ENCODE peak calls at places on chromosome 12, in eight cellular contexts. G is tibial nerve; M is AG10803; Q is activated naive CD4-positive, alpha-beta T cell treated with anti-CD3 and anti-CD28 coated beads, Interleukin-2, amount 50 U/mL, for 16 hours; D is EL; Z is activated T-helper 2 cell treated with anti-CD3 and anti-CD28 coated beads, Interferon-gamma antibody, Interleukin-2, Interleukin-4, amounts not matched to agents 10 μg/mL and 5 μg/mL and 100 μg/mL, durations not matched to agents 14 hours and 24 hours and 36 hours; X is HTR-8/SVneo; C is mesothelial cell of epicardium. U is an unnamed sample.

GRCh38 chr12:6295187-6295811 is 15.2 kb upstream of the PLEKHG6 start:
- DNase-seq in X (peak), Q (no peak), M (peak), C (no peak), D (peak), G (no peak), Z (no peak), U (no peak)

GRCh38 chr12:70581199-70581598 is 56.0 kb downstream of the PTPRB start:
- DNase-seq in X (no peak), C (no peak), D (no peak), M (no peak), G (no peak), Z (no peak), Q (no peak), U (no peak)

GRCh38 chr12:26668230-26668629 is 164.8 kb downstream of the ITPR2 start:
- DNase-seq in M (no peak), G (no peak), Q (no peak), D (no peak), X (no peak), Z (no peak), C (no peak), U (no peak)

GRCh38 chr12:118136559-118137003 is 657 bp downstream of the PEBP1 start:
- DNase-seq in G (peak), M (peak), D (peak), C (peak), Q (peak), X (peak), Z (peak), U (peak)

GRCh38 chr12:65895759-65896656 is 71.7 kb downstream of the HMGA2 start:
- DNase-seq in Q (no peak), D (peak), M (no peak), C (no peak), Z (no peak), X (no peak), G (no peak), U (no peak)

GRCh38 chr12:54439521-54440255 is 20.6 kb upstream of the ITGA5 start:
- DNase-seq in C (no peak), G (no peak), Q (no peak), X (peak), M (peak), D (peak), Z (no peak), U (no peak)

GRCh38 chr12:105099355-105099754 is 8.2 kb upstream of the WASHC4 start:
- DNase-seq in Z (no peak), D (no peak), X (no peak), M (no peak), C (no peak), Q (no peak), G (no peak), U (no peak)

GRCh38 chr12:52058631-52059324 is 7.5 kb downstream of the NR4A1 start:
- DNase-seq in C (no peak), Z (no peak), Q (no peak), D (no peak), G (no peak), X (no peak), M (no peak), U (no peak)

GRCh38 chr12:34602213-34602940 is 580.1 kb downstream of the ALG10 start:
- DNase-seq in M (no peak), D (no peak), Q (peak), G (no peak), Z (no peak), C (no peak), X (no peak), U (no peak)

GRCh38 chr12:132084681-132085635 is 59.2 kb downstream of the DDX51 start:
- DNase-seq in Z (peak), Q (peak), C (no peak), M (peak), X (peak), D (peak), G (peak), U (peak)

GRCh38 chr12:99600388-99600787 is 47.2 kb upstream of the GARIN6 start:
- DNase-seq in M (no peak), X (no peak), Z (no peak), D (no peak), G (no peak), Q (no peak), C (no peak), U (no peak)

GRCh38 chr12:3998968-3999792 is 126.0 kb upstream of the PARP11 start:
- DNase-seq in M (no peak), G (no peak), D (no peak), Q (no peak), Z (no peak), X (no peak), C (peak), U (no peak)

GRCh38 chr12:53169644-53170043 is 10.9 kb upstream of the ZNF740 start:
- DNase-seq in X (no peak), M (no peak), G (no peak), C (no peak), Q (no peak), Z (no peak), D (no peak), U (no peak)

GRCh38 chr12:78088391-78088832 is 257.7 kb downstream of the NAV3 start:
- DNase-seq in C (no peak), G (no peak), M (peak), D (peak), Z (no peak), Q (no peak), X (no peak), U (no peak)

GRCh38 chr12:24111591-24111990 is 162.1 kb upstream of the SOX5 start:
- DNase-seq in G (no peak), Z (no peak), C (no peak), M (no peak), X (no peak), D (peak), Q (no peak), U (no peak)

GRCh38 chr12:19553177-19553576 is 113.9 kb downstream of the AEBP2 start:
- DNase-seq in G (no peak), D (no peak), M (no peak), C (no peak), X (no peak), Z (no peak), Q (no peak), U (no peak)

GRCh38 chr12:11623382-11623781 is 26.1 kb upstream of the ETV6 start:
- DNase-seq in M (peak), D (no peak), X (no peak), C (no peak), G (no peak), Q (no peak), Z (no peak), U (no peak)

GRCh38 chr12:119693006-119693405 is 25.1 kb downstream of the PRKAB1 start:
- DNase-seq in Q (no peak), C (no peak), Z (no peak), G (peak), X (peak), D (peak), M (peak), U (no peak)

GRCh38 chr12:112716099-112717093 is 75.2 kb upstream of the RPH3A start:
- DNase-seq in Z (no peak), X (peak), M (no peak), Q (no peak), C (no peak), G (no peak), D (no peak), U (no peak)

GRCh38 chr12:85765443-85765842 is 70.8 kb downstream of the RASSF9 start:
- DNase-seq in Z (no peak), Q (no peak), D (no peak), C (no peak), G (no peak), M (no peak), X (no peak), U (no peak)

GRCh38 chr12:45893240-45893639 is 97.1 kb downstream of the SCAF11 start:
- DNase-seq in D (peak), Z (no peak), Q (no peak), C (no peak), M (peak), X (no peak), G (no peak), U (no peak)

GRCh38 chr12:9702239-9702638 is 30.7 kb downstream of the CLECL1 start:
- DNase-seq in M (no peak), C (no peak), D (no peak), X (no peak), G (no peak), Z (peak), Q (peak), U (no peak)

GRCh38 chr12:116980083-116980482 is 69.3 kb downstream of the FBXW8 start:
- DNase-seq in M (no peak), C (no peak), Z (no peak), D (no peak), G (no peak), Q (no peak), X (no peak), U (no peak)

GRCh38 chr12:56775638-56776037 is 12.5 kb downstream of the HSD17B6 start:
- DNase-seq in Q (no peak), D (no peak), G (no peak), C (no peak), X (no peak), Z (no peak), M (peak), U (no peak)

GRCh38 chr12:132357623-132358186 is 28.3 kb upstream of the GALNT9 start:
- DNase-seq in D (no peak), X (no peak), Q (peak), Z (no peak), C (no peak), G (no peak), M (no peak), U (no peak)

GRCh38 chr12:39427360-39427808 is 15.5 kb downstream of the KIF21A start:
- DNase-seq in C (no peak), G (no peak), M (peak), Q (no peak), D (peak), X (no peak), Z (no peak), U (no peak)

GRCh38 chr12:24113701-24114100 is 164.2 kb upstream of the SOX5 start:
- DNase-seq in C (no peak), Z (no peak), D (no peak), G (no peak), M (no peak), Q (no peak), X (no peak), U (no peak)

GRCh38 chr12:77299910-77300772 is 234.8 kb upstream of the E2F7 start:
- DNase-seq in C (no peak), Z (no peak), X (peak), G (no peak), M (peak), D (peak), Q (no peak), U (no peak)

GRCh38 chr12:129675947-129676346 is 227.9 kb downstream of the TMEM132D start:
- DNase-seq in X (no peak), Q (no peak), C (no peak), D (no peak), M (no peak), Z (no peak), G (no peak), U (no peak)

GRCh38 chr12:50614167-50614762 is 109.5 kb downstream of the DIP2B start:
- DNase-seq in G (no peak), Q (no peak), C (no peak), D (peak), M (peak), Z (no peak), X (peak), U (no peak)

GRCh38 chr12:16184691-16185090 is 92.8 kb downstream of the SLC15A5 start:
- DNase-seq in Q (no peak), Z (no peak), C (no peak), G (no peak), M (no peak), X (no peak), D (no peak), U (no peak)

GRCh38 chr12:47277972-47278448 is 198.3 kb upstream of the AMIGO2 start:
- DNase-seq in Q (no peak), M (peak), G (no peak), C (no peak), D (peak), X (peak), Z (no peak), U (no peak)

GRCh38 chr12:25971675-25972035 is 13.2 kb downstream of the RASSF8 start:
- DNase-seq in D (no peak), Q (no peak), Z (no peak), C (no peak), G (no peak), M (peak), X (no peak), U (no peak)